ENCODE peak calls at places on chromosomes 3 and 15, in nine cellular contexts. One of them, this sample, is unnamed.

GRCh38 chr3:58630081-58630709 is 36.4 kb downstream of the FAM3D start:
- DNase-seq in breast epithelium: peak; percentile 61
- DNase-seq in pancreas: peak; percentile 60
- DNase-seq in Daoy: peak; percentile 55
- DNase-seq in stimulated activated CD8-positive, alpha-beta memory T cell treated with anti-CD3 and anti-CD28 coated beads, Interleukin-15, amount 100 ng/mL, for 24 hours: peak; percentile 35
- DNase-seq in Calu3: peak; percentile 76
- DNase-seq in HS-5: peak; percentile 37
- DNase-seq in psoas muscle: no peak
- DNase-seq in CD4-positive, alpha-beta T cell: peak; percentile 47
- DNase-seq in this sample: peak; percentile 45

GRCh38 chr3:120093119-120093922 is 926 bp downstream of the GSK3B start:
- DNase-seq in pancreas: peak; percentile 31
- DNase-seq in breast epithelium: no peak
- DNase-seq in stimulated activated CD8-positive, alpha-beta memory T cell treated with anti-CD3 and anti-CD28 coated beads, Interleukin-15, amount 100 ng/mL, for 24 hours: peak; percentile 4
- DNase-seq in psoas muscle: no peak
- DNase-seq in Daoy: peak; percentile 20
- DNase-seq in CD4-positive, alpha-beta T cell: no peak
- DNase-seq in Calu3: peak; percentile 16
- DNase-seq in HS-5: peak; percentile 65
- DNase-seq in this sample: no peak

GRCh38 chr3:10956991-10957390 is 35.6 kb upstream of the SLC6A1 start:
- DNase-seq in Calu3: no peak
- DNase-seq in CD4-positive, alpha-beta T cell: no peak
- DNase-seq in HS-5: no peak
- DNase-seq in breast epithelium: no peak
- DNase-seq in stimulated activated CD8-positive, alpha-beta memory T cell treated with anti-CD3 and anti-CD28 coated beads, Interleukin-15, amount 100 ng/mL, for 24 hours: no peak
- DNase-seq in pancreas: no peak
- DNase-seq in Daoy: no peak
- DNase-seq in psoas muscle: peak; percentile 49
- DNase-seq in this sample: no peak

GRCh38 chr15:90609254-90610185 is 79.8 kb downstream of the CRTC3 start:
- DNase-seq in breast epithelium: no peak
- DNase-seq in CD4-positive, alpha-beta T cell: no peak
- DNase-seq in Calu3: no peak
- DNase-seq in stimulated activated CD8-positive, alpha-beta memory T cell treated with anti-CD3 and anti-CD28 coated beads, Interleukin-15, amount 100 ng/mL, for 24 hours: no peak
- DNase-seq in Daoy: no peak
- DNase-seq in psoas muscle: no peak
- DNase-seq in pancreas: no peak
- DNase-seq in HS-5: no peak
- DNase-seq in this sample: no peak

GRCh38 chr3:168939651-168940238 is 723.8 kb downstream of the MECOM start:
- DNase-seq in psoas muscle: no peak
- DNase-seq in stimulated activated CD8-positive, alpha-beta memory T cell treated with anti-CD3 and anti-CD28 coated beads, Interleukin-15, amount 100 ng/mL, for 24 hours: no peak
- DNase-seq in Daoy: no peak
- DNase-seq in pancreas: no peak
- DNase-seq in CD4-positive, alpha-beta T cell: no peak
- DNase-seq in Calu3: no peak
- DNase-seq in breast epithelium: no peak
- DNase-seq in HS-5: no peak
- DNase-seq in this sample: no peak

GRCh38 chr3:49566312-49566711 is 12.0 kb downstream of the BSN start:
- DNase-seq in pancreas: no peak
- DNase-seq in stimulated activated CD8-positive, alpha-beta memory T cell treated with anti-CD3 and anti-CD28 coated beads, Interleukin-15, amount 100 ng/mL, for 24 hours: no peak
- DNase-seq in Calu3: no peak
- DNase-seq in Daoy: no peak
- DNase-seq in CD4-positive, alpha-beta T cell: no peak
- DNase-seq in HS-5: no peak
- DNase-seq in psoas muscle: no peak
- DNase-seq in breast epithelium: no peak
- DNase-seq in this sample: no peak

GRCh38 chr15:31197497-31198414 is 96.2 kb upstream of the TRPM1 start:
- DNase-seq in psoas muscle: no peak
- DNase-seq in Calu3: no peak
- DNase-seq in breast epithelium: no peak
- DNase-seq in stimulated activated CD8-positive, alpha-beta memory T cell treated with anti-CD3 and anti-CD28 coated beads, Interleukin-15, amount 100 ng/mL, for 24 hours: no peak
- DNase-seq in Daoy: peak; percentile 52
- DNase-seq in HS-5: no peak
- DNase-seq in CD4-positive, alpha-beta T cell: peak; percentile 22
- DNase-seq in pancreas: no peak
- DNase-seq in this sample: no peak

GRCh38 chr3:193962986-193963683 is 172.8 kb upstream of the HES1 start:
- DNase-seq in CD4-positive, alpha-beta T cell: no peak
- DNase-seq in Calu3: no peak
- DNase-seq in pancreas: no peak
- DNase-seq in HS-5: no peak
- DNase-seq in breast epithelium: no peak
- DNase-seq in Daoy: no peak
- DNase-seq in stimulated activated CD8-positive, alpha-beta memory T cell treated with anti-CD3 and anti-CD28 coated beads, Interleukin-15, amount 100 ng/mL, for 24 hours: no peak
- DNase-seq in psoas muscle: no peak
- DNase-seq in this sample: no peak

GRCh38 chr3:127748754-127749327 is 73.5 kb downstream of the MGLL start:
- DNase-seq in Calu3: no peak
- DNase-seq in psoas muscle: no peak
- DNase-seq in Daoy: no peak
- DNase-seq in CD4-positive, alpha-beta T cell: no peak
- DNase-seq in breast epithelium: no peak
- DNase-seq in pancreas: no peak
- DNase-seq in stimulated activated CD8-positive, alpha-beta memory T cell treated with anti-CD3 and anti-CD28 coated beads, Interleukin-15, amount 100 ng/mL, for 24 hours: no peak
- DNase-seq in HS-5: no peak
- DNase-seq in this sample: no peak

GRCh38 chr15:63494406-63494805 is 10.0 kb upstream of the USP3 start:
- DNase-seq in pancreas: no peak
- DNase-seq in stimulated activated CD8-positive, alpha-beta memory T cell treated with anti-CD3 and anti-CD28 coated beads, Interleukin-15, amount 100 ng/mL, for 24 hours: no peak
- DNase-seq in breast epithelium: no peak
- DNase-seq in HS-5: no peak
- DNase-seq in psoas muscle: no peak
- DNase-seq in CD4-positive, alpha-beta T cell: no peak
- DNase-seq in Daoy: no peak
- DNase-seq in Calu3: no peak
- DNase-seq in this sample: no peak

GRCh38 chr15:89654847-89655805 is at the start of gene KIF7:
- DNase-seq in CD4-positive, alpha-beta T cell: no peak
- DNase-seq in breast epithelium: no peak
- DNase-seq in stimulated activated CD8-positive, alpha-beta memory T cell treated with anti-CD3 and anti-CD28 coated beads, Interleukin-15, amount 100 ng/mL, for 24 hours: no peak
- DNase-seq in pancreas: no peak
- DNase-seq in HS-5: no peak
- DNase-seq in psoas muscle: peak; percentile 48
- DNase-seq in Daoy: peak; percentile 47
- DNase-seq in Calu3: peak; percentile 36
- DNase-seq in this sample: no peak

GRCh38 chr15:76012021-76012551 is at the start of gene NRG4:
- DNase-seq in pancreas: peak; percentile 60
- DNase-seq in stimulated activated CD8-positive, alpha-beta memory T cell treated with anti-CD3 and anti-CD28 coated beads, Interleukin-15, amount 100 ng/mL, for 24 hours: no peak
- DNase-seq in CD4-positive, alpha-beta T cell: no peak
- DNase-seq in breast epithelium: no peak
- DNase-seq in psoas muscle: no peak
- DNase-seq in Daoy: peak; percentile 4
- DNase-seq in HS-5: no peak
- DNase-seq in Calu3: peak; percentile 7
- DNase-seq in this sample: no peak

GRCh38 chr3:182565916-182566524 is 227.3 kb upstream of the ATP11B start:
- DNase-seq in stimulated activated CD8-positive, alpha-beta memory T cell treated with anti-CD3 and anti-CD28 coated beads, Interleukin-15, amount 100 ng/mL, for 24 hours: no peak
- DNase-seq in breast epithelium: no peak
- DNase-seq in HS-5: no peak
- DNase-seq in Daoy: peak; percentile 4
- DNase-seq in Calu3: no peak
- DNase-seq in CD4-positive, alpha-beta T cell: no peak
- DNase-seq in pancreas: no peak
- DNase-seq in psoas muscle: no peak
- DNase-seq in this sample: no peak

GRCh38 chr3:76383781-76384180 is 598.4 kb upstream of the ZNF717 start:
- DNase-seq in Calu3: no peak
- DNase-seq in pancreas: no peak
- DNase-seq in stimulated activated CD8-positive, alpha-beta memory T cell treated with anti-CD3 and anti-CD28 coated beads, Interleukin-15, amount 100 ng/mL, for 24 hours: no peak
- DNase-seq in psoas muscle: no peak
- DNase-seq in CD4-positive, alpha-beta T cell: no peak
- DNase-seq in Daoy: no peak
- DNase-seq in HS-5: no peak
- DNase-seq in breast epithelium: no peak
- DNase-seq in this sample: no peak

GRCh38 chr3:55488398-55489055 is 1.4 kb upstream of the WNT5A start:
- DNase-seq in Daoy: peak; percentile 82
- DNase-seq in CD4-positive, alpha-beta T cell: no peak
- DNase-seq in psoas muscle: peak; percentile 66
- DNase-seq in breast epithelium: no peak
- DNase-seq in Calu3: peak; percentile 19
- DNase-seq in stimulated activated CD8-positive, alpha-beta memory T cell treated with anti-CD3 and anti-CD28 coated beads, Interleukin-15, amount 100 ng/mL, for 24 hours: no peak
- DNase-seq in HS-5: no peak
- DNase-seq in pancreas: peak; percentile 64
- DNase-seq in this sample: no peak

This sample was measured in NCI-H2107.